ENCODE peak calls at places on chromosomes 16 and 17, in nine cellular contexts. One of them, this sample, is unnamed.

GRCh38 chr16:2081685-2082084 is 33.9 kb downstream of the TSC2 start:
- DNase-seq in naive thymus-derived CD8-positive, alpha-beta T cell: no peak
- DNase-seq in RKO: no peak
- DNase-seq in suprapubic skin: no peak
- DNase-seq in RPMI7951: no peak
- DNase-seq in myocyte: no peak
- DNase-seq in occipital lobe: no peak
- DNase-seq in Peyer's patch: no peak
- DNase-seq in naive thymus-derived CD4-positive, alpha-beta T cell: no peak
- DNase-seq in this sample: no peak

GRCh38 chr17:4206945-4207344 is 56.8 kb downstream of the ANKFY1 start:
- DNase-seq in naive thymus-derived CD4-positive, alpha-beta T cell: no peak
- DNase-seq in RKO: no peak
- DNase-seq in suprapubic skin: no peak
- DNase-seq in occipital lobe: no peak
- DNase-seq in Peyer's patch: no peak
- DNase-seq in RPMI7951: peak; percentile 36
- DNase-seq in naive thymus-derived CD8-positive, alpha-beta T cell: no peak
- DNase-seq in myocyte: peak; percentile 83
- DNase-seq in this sample: no peak

GRCh38 chr17:8153550-8153956 is 1.3 kb upstream of the PER1 start:
- DNase-seq in naive thymus-derived CD8-positive, alpha-beta T cell: peak; percentile 59
- DNase-seq in RKO: peak; percentile 89
- DNase-seq in naive thymus-derived CD4-positive, alpha-beta T cell: no peak
- DNase-seq in occipital lobe: peak; percentile 84
- DNase-seq in myocyte: peak; percentile 93
- DNase-seq in suprapubic skin: no peak
- DNase-seq in Peyer's patch: peak; percentile 88
- DNase-seq in RPMI7951: peak; percentile 87
- DNase-seq in this sample: peak; percentile 73

GRCh38 chr16:68948230-68948910 is 105.0 kb downstream of the TANGO6 start:
- DNase-seq in suprapubic skin: no peak
- DNase-seq in Peyer's patch: no peak
- DNase-seq in RKO: peak; percentile 22
- DNase-seq in myocyte: no peak
- DNase-seq in occipital lobe: no peak
- DNase-seq in naive thymus-derived CD4-positive, alpha-beta T cell: no peak
- DNase-seq in naive thymus-derived CD8-positive, alpha-beta T cell: no peak
- DNase-seq in RPMI7951: peak; percentile 7
- DNase-seq in this sample: no peak

GRCh38 chr17:44916781-44917241 is 1.5 kb upstream of the GFAP start:
- DNase-seq in naive thymus-derived CD4-positive, alpha-beta T cell: no peak
- DNase-seq in Peyer's patch: peak; percentile 47
- DNase-seq in myocyte: peak; percentile 44
- DNase-seq in RKO: no peak
- DNase-seq in suprapubic skin: no peak
- DNase-seq in RPMI7951: peak; percentile 69
- DNase-seq in naive thymus-derived CD8-positive, alpha-beta T cell: no peak
- DNase-seq in occipital lobe: peak; percentile 69
- DNase-seq in this sample: no peak

GRCh38 chr17:74780443-74781238 is 4.5 kb upstream of the NAT9 start:
- DNase-seq in RPMI7951: peak; percentile 28
- DNase-seq in naive thymus-derived CD8-positive, alpha-beta T cell: no peak
- DNase-seq in occipital lobe: no peak
- DNase-seq in suprapubic skin: no peak
- DNase-seq in naive thymus-derived CD4-positive, alpha-beta T cell: no peak
- DNase-seq in myocyte: peak; percentile 59
- DNase-seq in RKO: peak; percentile 79
- DNase-seq in Peyer's patch: peak; percentile 62
- DNase-seq in this sample: no peak

GRCh38 chr16:15886078-15886477 is 2.3 kb downstream of the CEP20 start:
- DNase-seq in occipital lobe: no peak
- DNase-seq in naive thymus-derived CD4-positive, alpha-beta T cell: no peak
- DNase-seq in naive thymus-derived CD8-positive, alpha-beta T cell: no peak
- DNase-seq in RPMI7951: no peak
- DNase-seq in Peyer's patch: no peak
- DNase-seq in RKO: no peak
- DNase-seq in myocyte: no peak
- DNase-seq in suprapubic skin: no peak
- DNase-seq in this sample: no peak

GRCh38 chr16:22161999-22162657 is at the start of gene SDR42E2:
- DNase-seq in Peyer's patch: no peak
- DNase-seq in RPMI7951: no peak
- DNase-seq in RKO: no peak
- DNase-seq in naive thymus-derived CD4-positive, alpha-beta T cell: peak; percentile 21
- DNase-seq in suprapubic skin: no peak
- DNase-seq in naive thymus-derived CD8-positive, alpha-beta T cell: peak; percentile 63
- DNase-seq in myocyte: no peak
- DNase-seq in occipital lobe: no peak
- DNase-seq in this sample: peak; percentile 31

GRCh38 chr16:11560701-11561439 is 25.8 kb downstream of the LITAF start:
- DNase-seq in occipital lobe: no peak
- DNase-seq in RPMI7951: peak; percentile 37
- DNase-seq in naive thymus-derived CD4-positive, alpha-beta T cell: peak; percentile 91
- DNase-seq in suprapubic skin: no peak
- DNase-seq in Peyer's patch: peak; percentile 75
- DNase-seq in myocyte: no peak
- DNase-seq in naive thymus-derived CD8-positive, alpha-beta T cell: peak; percentile 73
- DNase-seq in RKO: no peak
- DNase-seq in this sample: no peak

GRCh38 chr16:71869089-71869488 is 14.9 kb downstream of the ZNF821 start:
- DNase-seq in naive thymus-derived CD4-positive, alpha-beta T cell: no peak
- DNase-seq in naive thymus-derived CD8-positive, alpha-beta T cell: no peak
- DNase-seq in RKO: no peak
- DNase-seq in suprapubic skin: peak; percentile 18
- DNase-seq in RPMI7951: no peak
- DNase-seq in myocyte: no peak
- DNase-seq in occipital lobe: no peak
- DNase-seq in Peyer's patch: no peak
- DNase-seq in this sample: no peak

GRCh38 chr17:74309902-74310301 is 16.1 kb upstream of the KIF19 start:
- DNase-seq in suprapubic skin: no peak
- DNase-seq in occipital lobe: no peak
- DNase-seq in naive thymus-derived CD8-positive, alpha-beta T cell: no peak
- DNase-seq in RPMI7951: no peak
- DNase-seq in Peyer's patch: no peak
- DNase-seq in RKO: no peak
- DNase-seq in myocyte: no peak
- DNase-seq in naive thymus-derived CD4-positive, alpha-beta T cell: no peak
- DNase-seq in this sample: no peak

GRCh38 chr17:64190468-64190867 is 60.5 kb upstream of the ERN1 start:
- DNase-seq in Peyer's patch: no peak
- DNase-seq in RKO: no peak
- DNase-seq in naive thymus-derived CD8-positive, alpha-beta T cell: no peak
- DNase-seq in myocyte: no peak
- DNase-seq in naive thymus-derived CD4-positive, alpha-beta T cell: no peak
- DNase-seq in suprapubic skin: no peak
- DNase-seq in RPMI7951: peak; percentile 41
- DNase-seq in occipital lobe: no peak
- DNase-seq in this sample: no peak

GRCh38 chr16:69089091-69089912 is 16.2 kb upstream of the HAS3 start:
- DNase-seq in Peyer's patch: no peak
- DNase-seq in myocyte: no peak
- DNase-seq in suprapubic skin: no peak
- DNase-seq in RPMI7951: no peak
- DNase-seq in RKO: no peak
- DNase-seq in naive thymus-derived CD4-positive, alpha-beta T cell: no peak
- DNase-seq in occipital lobe: no peak
- DNase-seq in naive thymus-derived CD8-positive, alpha-beta T cell: no peak
- DNase-seq in this sample: peak; percentile 40

GRCh38 chr16:83116274-83116892 is 489.6 kb downstream of the CDH13 start:
- DNase-seq in suprapubic skin: no peak
- DNase-seq in RKO: no peak
- DNase-seq in naive thymus-derived CD4-positive, alpha-beta T cell: no peak
- DNase-seq in Peyer's patch: no peak
- DNase-seq in occipital lobe: no peak
- DNase-seq in RPMI7951: peak; percentile 54
- DNase-seq in naive thymus-derived CD8-positive, alpha-beta T cell: no peak
- DNase-seq in myocyte: no peak
- DNase-seq in this sample: no peak

GRCh38 chr17:8621585-8621984 is 8.9 kb downstream of the MYH10 start:
- DNase-seq in suprapubic skin: no peak
- DNase-seq in myocyte: no peak
- DNase-seq in Peyer's patch: no peak
- DNase-seq in RKO: no peak
- DNase-seq in occipital lobe: no peak
- DNase-seq in naive thymus-derived CD4-positive, alpha-beta T cell: no peak
- DNase-seq in naive thymus-derived CD8-positive, alpha-beta T cell: no peak
- DNase-seq in RPMI7951: peak; percentile 28
- DNase-seq in this sample: no peak

GRCh38 chr17:30248786-30249185 is 13.3 kb upstream of the SLC6A4 start:
- DNase-seq in myocyte: no peak
- DNase-seq in suprapubic skin: no peak
- DNase-seq in occipital lobe: no peak
- DNase-seq in naive thymus-derived CD8-positive, alpha-beta T cell: no peak
- DNase-seq in RPMI7951: no peak
- DNase-seq in naive thymus-derived CD4-positive, alpha-beta T cell: no peak
- DNase-seq in RKO: no peak
- DNase-seq in Peyer's patch: no peak
- DNase-seq in this sample: no peak

GRCh38 chr17:70365098-70365583 is 195.8 kb downstream of the KCNJ2 start:
- DNase-seq in occipital lobe: no peak
- DNase-seq in naive thymus-derived CD4-positive, alpha-beta T cell: no peak
- DNase-seq in Peyer's patch: no peak
- DNase-seq in myocyte: peak; percentile 28
- DNase-seq in suprapubic skin: no peak
- DNase-seq in RKO: no peak
- DNase-seq in RPMI7951: no peak
- DNase-seq in naive thymus-derived CD8-positive, alpha-beta T cell: no peak
- DNase-seq in this sample: no peak

GRCh38 chr17:16046966-16047365 is 47.3 kb downstream of the TTC19 start:
- DNase-seq in suprapubic skin: no peak
- DNase-seq in RKO: no peak
- DNase-seq in naive thymus-derived CD4-positive, alpha-beta T cell: no peak
- DNase-seq in RPMI7951: no peak
- DNase-seq in naive thymus-derived CD8-positive, alpha-beta T cell: no peak
- DNase-seq in myocyte: no peak
- DNase-seq in occipital lobe: no peak
- DNase-seq in Peyer's patch: no peak
- DNase-seq in this sample: no peak

GRCh38 chr17:4551141-4551540 is 4.0 kb downstream of the MYBBP1A start:
- DNase-seq in Peyer's patch: no peak
- DNase-seq in RKO: peak; percentile 76
- DNase-seq in RPMI7951: no peak
- DNase-seq in myocyte: no peak
- DNase-seq in occipital lobe: no peak
- DNase-seq in suprapubic skin: no peak
- DNase-seq in naive thymus-derived CD8-positive, alpha-beta T cell: no peak
- DNase-seq in naive thymus-derived CD4-positive, alpha-beta T cell: no peak
- DNase-seq in this sample: no peak

GRCh38 chr16:85514295-85514600 is 98.9 kb upstream of the GSE1 start:
- DNase-seq in naive thymus-derived CD4-positive, alpha-beta T cell: no peak
- DNase-seq in RKO: no peak
- DNase-seq in myocyte: no peak
- DNase-seq in suprapubic skin: no peak
- DNase-seq in Peyer's patch: peak; percentile 59
- DNase-seq in naive thymus-derived CD8-positive, alpha-beta T cell: no peak
- DNase-seq in occipital lobe: no peak
- DNase-seq in RPMI7951: no peak
- DNase-seq in this sample: no peak

GRCh38 chr16:85586360-85587145 is 26.6 kb upstream of the GSE1 start:
- DNase-seq in suprapubic skin: no peak
- DNase-seq in Peyer's patch: no peak
- DNase-seq in occipital lobe: peak; percentile 33
- DNase-seq in RPMI7951: no peak
- DNase-seq in myocyte: peak; percentile 84
- DNase-seq in RKO: no peak
- DNase-seq in naive thymus-derived CD8-positive, alpha-beta T cell: no peak
- DNase-seq in naive thymus-derived CD4-positive, alpha-beta T cell: no peak
- DNase-seq in this sample: peak; percentile 73

GRCh38 chr16:70725024-70725911 is 39.4 kb upstream of the MTSS2 start:
- DNase-seq in RKO: no peak
- DNase-seq in occipital lobe: peak; percentile 28
- DNase-seq in RPMI7951: no peak
- DNase-seq in myocyte: no peak
- DNase-seq in naive thymus-derived CD4-positive, alpha-beta T cell: no peak
- DNase-seq in suprapubic skin: no peak
- DNase-seq in Peyer's patch: peak; percentile 58
- DNase-seq in naive thymus-derived CD8-positive, alpha-beta T cell: no peak
- DNase-seq in this sample: no peak

GRCh38 chr17:39487946-39488345 is 26.7 kb downstream of the CDK12 start:
- DNase-seq in Peyer's patch: no peak
- DNase-seq in suprapubic skin: no peak
- DNase-seq in naive thymus-derived CD8-positive, alpha-beta T cell: no peak
- DNase-seq in myocyte: no peak
- DNase-seq in RPMI7951: no peak
- DNase-seq in naive thymus-derived CD4-positive, alpha-beta T cell: no peak
- DNase-seq in occipital lobe: no peak
- DNase-seq in RKO: no peak
- DNase-seq in this sample: no peak

GRCh38 chr16:56930516-56931252 is 1.3 kb upstream of the HERPUD1 start:
- DNase-seq in occipital lobe: no peak
- DNase-seq in naive thymus-derived CD8-positive, alpha-beta T cell: no peak
- DNase-seq in Peyer's patch: no peak
- DNase-seq in myocyte: no peak
- DNase-seq in RKO: no peak
- DNase-seq in suprapubic skin: no peak
- DNase-seq in RPMI7951: no peak
- DNase-seq in naive thymus-derived CD4-positive, alpha-beta T cell: no peak
- DNase-seq in this sample: no peak

GRCh38 chr16:54928421-54929089 is 2.1 kb upstream of the IRX5 start:
- DNase-seq in occipital lobe: no peak
- DNase-seq in Peyer's patch: no peak
- DNase-seq in RKO: peak; percentile 68
- DNase-seq in suprapubic skin: peak; percentile 90
- DNase-seq in naive thymus-derived CD4-positive, alpha-beta T cell: no peak
- DNase-seq in RPMI7951: peak; percentile 80
- DNase-seq in myocyte: peak; percentile 81
- DNase-seq in naive thymus-derived CD8-positive, alpha-beta T cell: peak; percentile 28
- DNase-seq in this sample: peak; percentile 77

GRCh38 chr17:62919388-62919787 is 46.6 kb upstream of the TANC2 start:
- DNase-seq in naive thymus-derived CD8-positive, alpha-beta T cell: no peak
- DNase-seq in RKO: no peak
- DNase-seq in RPMI7951: peak; percentile 64
- DNase-seq in occipital lobe: no peak
- DNase-seq in myocyte: peak; percentile 82
- DNase-seq in naive thymus-derived CD4-positive, alpha-beta T cell: no peak
- DNase-seq in suprapubic skin: no peak
- DNase-seq in Peyer's patch: no peak
- DNase-seq in this sample: no peak